ENCODE peak calls at places on chromosomes 5 and 9, in four cellular contexts. Z, T, R and N are unnamed samples.

GRCh38 chr5:91487420-91487819 is 104.3 kb upstream of the ARRDC3 start:
- DNase-seq in T (no peak), Z (no peak), R (no peak), N (no peak)

GRCh38 chr9:134808393-134808792 is 72.2 kb upstream of the FCN2 start:
- DNase-seq in T (no peak), R (no peak), Z (no peak), N (no peak)

GRCh38 chr9:78122631-78123030 is 91.0 kb upstream of the GNAQ start:
- DNase-seq in T (no peak), Z (no peak), R (peak), N (no peak)

GRCh38 chr5:111072949-111073682 is 1.6 kb downstream of the TSLP start:
- DNase-seq in Z (no peak), R (no peak), T (peak), N (no peak)

GRCh38 chr9:87080512-87081225 is 133.4 kb upstream of the GAS1 start:
- DNase-seq in Z (no peak), T (no peak), R (no peak), N (no peak)

GRCh38 chr5:69484891-69485290 is 7.7 kb upstream of the OCLN start:
- DNase-seq in T (no peak), R (no peak), Z (peak), N (no peak)

GRCh38 chr5:9059920-9060691 is 485.8 kb downstream of the SEMA5A start:
- DNase-seq in R (peak), Z (peak), T (no peak), N (peak)

GRCh38 chr5:133362438-133362837 is 249.9 kb downstream of the FSTL4 start:
- DNase-seq in R (no peak), T (no peak), Z (no peak), N (no peak)